ENCODE peak calls at places on chromosomes 13 and 19, in six cellular contexts. One of them, this sample, is unnamed.

GRCh38 chr19:33098023-33098652 is 17.2 kb downstream of the GPATCH1 start:
- DNase-seq in fibroblast of the aortic adventitia: no peak
- DNase-seq in DND-41: no peak
- DNase-seq in brain microvascular endothelial cell: no peak
- DNase-seq in IMR-90: no peak
- DNase-seq in Peyer's patch: peak
- DNase-seq in this sample: no peak

GRCh38 chr19:42158926-42159325 is 26.7 kb upstream of the POU2F2 start:
- DNase-seq in fibroblast of the aortic adventitia: peak
- DNase-seq in DND-41: no peak
- DNase-seq in brain microvascular endothelial cell: no peak
- DNase-seq in IMR-90: no peak
- DNase-seq in Peyer's patch: no peak
- DNase-seq in this sample: no peak

GRCh38 chr19:6058411-6059201 is 51.7 kb downstream of the RFX2 start:
- DNase-seq in fibroblast of the aortic adventitia: no peak
- DNase-seq in DND-41: no peak
- DNase-seq in brain microvascular endothelial cell: no peak
- DNase-seq in IMR-90: no peak
- DNase-seq in Peyer's patch: no peak
- DNase-seq in this sample: no peak

GRCh38 chr19:1533510-1534150 is 9.8 kb downstream of the PLK5 start:
- DNase-seq in fibroblast of the aortic adventitia: no peak
- DNase-seq in DND-41: no peak
- DNase-seq in brain microvascular endothelial cell: no peak
- DNase-seq in IMR-90: no peak
- DNase-seq in Peyer's patch: no peak
- DNase-seq in this sample: no peak

GRCh38 chr13:43354147-43354945 is 331.0 kb downstream of the DNAJC15 start:
- DNase-seq in fibroblast of the aortic adventitia: no peak
- DNase-seq in DND-41: no peak
- DNase-seq in brain microvascular endothelial cell: no peak
- DNase-seq in IMR-90: no peak
- DNase-seq in Peyer's patch: no peak
- DNase-seq in this sample: no peak

GRCh38 chr13:100518394-100519062 is 70.1 kb downstream of the GGACT start:
- DNase-seq in fibroblast of the aortic adventitia: no peak
- DNase-seq in DND-41: no peak
- DNase-seq in brain microvascular endothelial cell: no peak
- DNase-seq in IMR-90: no peak
- DNase-seq in Peyer's patch: no peak
- DNase-seq in this sample: no peak

GRCh38 chr13:26663801-26664200 is 96.8 kb downstream of the GPR12 start:
- DNase-seq in fibroblast of the aortic adventitia: no peak
- DNase-seq in DND-41: no peak
- DNase-seq in brain microvascular endothelial cell: no peak
- DNase-seq in IMR-90: no peak
- DNase-seq in Peyer's patch: no peak
- DNase-seq in this sample: no peak

GRCh38 chr13:112730157-112730671 is 40.4 kb downstream of the ATP11A start:
- DNase-seq in fibroblast of the aortic adventitia: no peak
- DNase-seq in DND-41: no peak
- DNase-seq in brain microvascular endothelial cell: no peak
- DNase-seq in IMR-90: no peak
- DNase-seq in Peyer's patch: peak
- DNase-seq in this sample: no peak

GRCh38 chr19:18496167-18496979 is 25.5 kb downstream of the ELL start:
- DNase-seq in fibroblast of the aortic adventitia: peak
- DNase-seq in DND-41: peak
- DNase-seq in brain microvascular endothelial cell: peak
- DNase-seq in IMR-90: peak
- DNase-seq in Peyer's patch: peak
- DNase-seq in this sample: peak

GRCh38 chr13:99981115-99982020 is at the start of gene ZIC2:
- DNase-seq in fibroblast of the aortic adventitia: no peak
- DNase-seq in DND-41: peak
- DNase-seq in brain microvascular endothelial cell: peak
- DNase-seq in IMR-90: no peak
- DNase-seq in Peyer's patch: peak
- DNase-seq in this sample: peak

GRCh38 chr19:48752511-48753365 is at the start of gene FUT1:
- DNase-seq in fibroblast of the aortic adventitia: no peak
- DNase-seq in DND-41: no peak
- DNase-seq in brain microvascular endothelial cell: no peak
- DNase-seq in IMR-90: no peak
- DNase-seq in Peyer's patch: peak
- DNase-seq in this sample: no peak

GRCh38 chr13:51666316-51666715 is 82.1 kb downstream of the WDFY2 start:
- DNase-seq in fibroblast of the aortic adventitia: no peak
- DNase-seq in DND-41: no peak
- DNase-seq in brain microvascular endothelial cell: no peak
- DNase-seq in IMR-90: no peak
- DNase-seq in Peyer's patch: no peak
- DNase-seq in this sample: no peak

GRCh38 chr19:19615086-19615485 is 3.4 kb downstream of the PBX4 start:
- DNase-seq in fibroblast of the aortic adventitia: no peak
- DNase-seq in DND-41: no peak
- DNase-seq in brain microvascular endothelial cell: no peak
- DNase-seq in IMR-90: peak
- DNase-seq in Peyer's patch: no peak
- DNase-seq in this sample: peak

GRCh38 chr13:35599385-35599784 is 122.9 kb upstream of the MAB21L1 start:
- DNase-seq in fibroblast of the aortic adventitia: peak
- DNase-seq in DND-41: no peak
- DNase-seq in brain microvascular endothelial cell: no peak
- DNase-seq in IMR-90: no peak
- DNase-seq in Peyer's patch: no peak
- DNase-seq in this sample: no peak

GRCh38 chr13:98565726-98566577 is 11.0 kb downstream of the STK24 start:
- DNase-seq in fibroblast of the aortic adventitia: peak
- DNase-seq in DND-41: no peak
- DNase-seq in brain microvascular endothelial cell: no peak
- DNase-seq in IMR-90: no peak
- DNase-seq in Peyer's patch: no peak
- DNase-seq in this sample: no peak

GRCh38 chr19:47778954-47779351 is 450 bp downstream of the SELENOW start:
- DNase-seq in fibroblast of the aortic adventitia: peak
- DNase-seq in DND-41: no peak
- DNase-seq in brain microvascular endothelial cell: no peak
- DNase-seq in IMR-90: no peak
- DNase-seq in Peyer's patch: no peak
- DNase-seq in this sample: no peak

GRCh38 chr13:45592758-45593157 is 22.8 kb downstream of the ERICH6B start:
- DNase-seq in fibroblast of the aortic adventitia: no peak
- DNase-seq in DND-41: no peak
- DNase-seq in brain microvascular endothelial cell: no peak
- DNase-seq in IMR-90: no peak
- DNase-seq in Peyer's patch: no peak
- DNase-seq in this sample: no peak

GRCh38 chr13:32017449-32017848 is 14.1 kb upstream of the FRY start:
- DNase-seq in fibroblast of the aortic adventitia: no peak
- DNase-seq in DND-41: no peak
- DNase-seq in brain microvascular endothelial cell: no peak
- DNase-seq in IMR-90: no peak
- DNase-seq in Peyer's patch: no peak
- DNase-seq in this sample: no peak

GRCh38 chr13:32016119-32016518 is 15.5 kb upstream of the FRY start:
- DNase-seq in fibroblast of the aortic adventitia: no peak
- DNase-seq in DND-41: no peak
- DNase-seq in brain microvascular endothelial cell: no peak
- DNase-seq in IMR-90: no peak
- DNase-seq in Peyer's patch: no peak
- DNase-seq in this sample: no peak

GRCh38 chr13:32011971-32012370 is 19.6 kb upstream of the FRY start:
- DNase-seq in fibroblast of the aortic adventitia: no peak
- DNase-seq in DND-41: no peak
- DNase-seq in brain microvascular endothelial cell: no peak
- DNase-seq in IMR-90: no peak
- DNase-seq in Peyer's patch: no peak
- DNase-seq in this sample: no peak

GRCh38 chr13:32019612-32020233 is 11.9 kb upstream of the FRY start:
- DNase-seq in fibroblast of the aortic adventitia: peak
- DNase-seq in DND-41: peak
- DNase-seq in brain microvascular endothelial cell: peak
- DNase-seq in IMR-90: peak
- DNase-seq in Peyer's patch: no peak
- DNase-seq in this sample: peak

GRCh38 chr13:32016631-32017030 is 14.9 kb upstream of the FRY start:
- DNase-seq in fibroblast of the aortic adventitia: no peak
- DNase-seq in DND-41: no peak
- DNase-seq in brain microvascular endothelial cell: no peak
- DNase-seq in IMR-90: no peak
- DNase-seq in Peyer's patch: no peak
- DNase-seq in this sample: no peak
- TF ChIP-seq CTCF in fibroblast of the aortic adventitia: no peak
- TF ChIP-seq CTCF in DND-41: no peak
- TF ChIP-seq CTCF in brain microvascular endothelial cell: no peak
- TF ChIP-seq CTCF in IMR-90: no peak
- TF ChIP-seq CTCF in Peyer's patch: no peak
- TF ChIP-seq CTCF in this sample: no peak

DNA sequence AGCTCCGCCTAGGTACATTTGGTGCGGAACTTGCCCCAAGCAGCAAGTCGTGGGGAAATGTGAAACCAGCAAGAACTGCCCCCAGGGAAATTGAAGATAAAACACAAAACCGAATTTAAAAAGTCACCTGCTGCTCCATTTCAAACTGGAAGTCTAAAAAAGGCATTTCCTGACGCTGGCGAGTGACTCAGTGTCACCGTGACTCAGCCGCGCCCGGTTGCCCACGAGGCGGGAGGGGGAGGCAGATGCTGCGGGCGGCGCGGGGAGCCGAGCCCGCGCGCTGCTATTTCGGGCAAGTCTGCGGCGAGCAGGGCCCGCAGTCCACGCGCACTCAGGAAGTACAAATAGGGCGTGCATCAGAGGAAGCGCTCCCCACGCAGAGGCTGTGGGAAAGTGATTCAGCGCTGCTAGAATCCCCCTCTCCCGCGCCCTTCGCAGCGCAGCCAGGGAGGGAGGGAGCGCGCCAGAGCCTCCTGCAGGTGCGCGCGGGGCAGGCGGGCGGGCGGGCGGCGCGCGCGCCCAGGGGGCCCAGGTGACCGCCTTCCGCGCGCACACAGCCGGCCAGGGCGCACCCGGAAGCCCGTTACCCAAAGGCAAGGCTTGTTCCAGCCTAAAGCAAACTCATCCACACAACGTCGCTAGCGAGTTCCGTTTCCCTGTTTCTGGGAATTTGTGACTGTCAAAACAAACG is 168.8 kb downstream of the COL4A1 start:
- DNase-seq in fibroblast of the aortic adventitia: peak
- DNase-seq in DND-41: peak
- DNase-seq in brain microvascular endothelial cell: peak
- DNase-seq in IMR-90: peak
- DNase-seq in Peyer's patch: no peak
- DNase-seq in this sample: peak
- TF ChIP-seq CTCF in fibroblast of the aortic adventitia: peak
- TF ChIP-seq CTCF in DND-41: no peak
- TF ChIP-seq CTCF in brain microvascular endothelial cell: no peak
- TF ChIP-seq CTCF in IMR-90: no peak
- TF ChIP-seq CTCF in Peyer's patch: no peak
- TF ChIP-seq CTCF in this sample: no peak

GRCh38 chr13:81927347-81927746 is 1586.4 kb upstream of the SPRY2 start:
- DNase-seq in fibroblast of the aortic adventitia: no peak
- DNase-seq in DND-41: no peak
- DNase-seq in brain microvascular endothelial cell: no peak
- DNase-seq in IMR-90: no peak
- DNase-seq in Peyer's patch: no peak
- DNase-seq in this sample: no peak

GRCh38 chr13:81929988-81930387 is 1589.1 kb upstream of the SPRY2 start:
- DNase-seq in fibroblast of the aortic adventitia: no peak
- DNase-seq in DND-41: no peak
- DNase-seq in brain microvascular endothelial cell: no peak
- DNase-seq in IMR-90: no peak
- DNase-seq in Peyer's patch: no peak
- DNase-seq in this sample: peak
- TF ChIP-seq CTCF in fibroblast of the aortic adventitia: no peak
- TF ChIP-seq CTCF in DND-41: peak
- TF ChIP-seq CTCF in brain microvascular endothelial cell: peak
- TF ChIP-seq CTCF in IMR-90: no peak
- TF ChIP-seq CTCF in Peyer's patch: no peak
- TF ChIP-seq CTCF in this sample: peak

DNA sequence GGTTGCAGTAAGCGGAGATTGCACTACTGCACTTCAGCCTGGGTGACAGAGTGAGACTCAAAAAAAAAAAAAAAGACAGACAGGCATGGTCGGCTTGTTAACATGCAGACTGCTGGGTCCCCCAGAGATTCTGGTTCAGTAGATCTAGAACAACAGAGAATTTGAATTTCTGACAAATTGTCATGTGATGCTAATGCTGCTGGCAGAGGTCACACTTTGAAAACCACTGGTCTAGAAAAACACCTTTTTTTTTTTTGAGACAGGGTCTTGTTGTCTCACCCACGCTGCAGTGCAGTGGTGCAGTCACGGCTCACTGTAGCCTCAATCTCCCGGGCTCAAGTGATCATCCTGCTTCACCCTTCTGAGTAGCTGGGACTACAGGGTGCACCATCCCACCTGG is 7.7 kb upstream of the LRFN3 start:
- DNase-seq in fibroblast of the aortic adventitia: no peak
- DNase-seq in DND-41: no peak
- DNase-seq in brain microvascular endothelial cell: no peak
- DNase-seq in IMR-90: no peak
- DNase-seq in Peyer's patch: no peak
- DNase-seq in this sample: no peak
- TF ChIP-seq CTCF in fibroblast of the aortic adventitia: no peak
- TF ChIP-seq CTCF in DND-41: no peak
- TF ChIP-seq CTCF in brain microvascular endothelial cell: no peak
- TF ChIP-seq CTCF in IMR-90: no peak
- TF ChIP-seq CTCF in Peyer's patch: no peak
- TF ChIP-seq CTCF in this sample: no peak

This sample was measured in HFFc6.